ENCODE peak calls at places on chromosomes 6 and 20, in four cellular contexts. Q is foreskin fibroblast, A is brain microvascular endothelial cell, Z is ovary. N is an unnamed sample.

GRCh38 chr20:33431797-33432381 is 11.7 kb downstream of the SNTA1 start:
- DNase-seq in A (no peak), Z (peak), Q (no peak), N (peak)

GRCh38 chr6:139883776-139884175 is 509.3 kb upstream of the CITED2 start:
- DNase-seq in Q (no peak), A (no peak), Z (no peak), N (peak)

GRCh38 chr20:57713505-57713903 is 3.7 kb upstream of the PMEPA1 start:
- DNase-seq in Z (no peak), A (no peak), Q (no peak), N (peak)

GRCh38 chr6:126127662-126128061 is 141.3 kb downstream of the TRMT11 start:
- DNase-seq in Z (no peak), A (no peak), Q (no peak), N (no peak)

GRCh38 chr20:63224272-63225081 is 8.5 kb upstream of the YTHDF1 start:
- DNase-seq in A (peak), Q (no peak), Z (peak), N (peak)

GRCh38 chr6:82507112-82507511 is 143.5 kb downstream of the TPBG start:
- DNase-seq in Q (no peak), Z (no peak), A (no peak), N (no peak)

GRCh38 chr6:1901556-1901955 is 291.8 kb downstream of the FOXC1 start:
- DNase-seq in Z (no peak), Q (peak), A (peak), N (no peak)

GRCh38 chr6:133062077-133062476 is 179.1 kb upstream of the EYA4 start:
- DNase-seq in Z (peak), Q (peak), A (peak), N (peak)

GRCh38 chr6:99514089-99514488 is 1.1 kb downstream of the USP45 start:
- DNase-seq in Q (peak), Z (no peak), A (peak), N (peak)

GRCh38 chr6:52454556-52454955 is 34.4 kb downstream of the EFHC1 start:
- DNase-seq in Z (no peak), Q (peak), A (no peak), N (peak)

GRCh38 chr6:139597781-139598368 is 223.4 kb upstream of the CITED2 start:
- DNase-seq in Z (peak), A (peak), Q (peak), N (peak)

GRCh38 chr20:61166324-61166723 is 85.7 kb upstream of the CDH4 start:
- DNase-seq in Q (peak), Z (no peak), A (peak), N (no peak)

GRCh38 chr20:50520222-50520877 is 10.2 kb downstream of the PTPN1 start:
- DNase-seq in Q (no peak), A (no peak), Z (no peak), N (no peak)

GRCh38 chr6:31940256-31940664 is 5.6 kb upstream of the CFB start:
- DNase-seq in Q (peak), Z (no peak), A (peak), N (no peak)

GRCh38 chr6:87436435-87436834 is 28.7 kb downstream of the CFAP206 start:
- DNase-seq in Z (peak), Q (peak), A (peak), N (peak)

GRCh38 chr6:34514593-34515472 is 41.3 kb downstream of the SPDEF start:
- DNase-seq in Z (peak), A (peak), Q (peak), N (peak)

GRCh38 chr20:3093861-3094361 is 9.4 kb upstream of the AVP start:
- DNase-seq in Q (no peak), Z (no peak), A (no peak), N (no peak)

GRCh38 chr6:21500894-21501293 is 92.7 kb upstream of the SOX4 start:
- DNase-seq in Z (no peak), Q (no peak), A (no peak), N (no peak)

GRCh38 chr6:132128424-132128823 is 177.3 kb upstream of the CCN2 start:
- DNase-seq in Z (no peak), A (no peak), Q (no peak), N (no peak)

GRCh38 chr6:150857062-150857905 is 8.2 kb upstream of the MTHFD1L start:
- DNase-seq in A (peak), Q (peak), Z (no peak), N (peak)

GRCh38 chr6:150863213-150863928 is 2.1 kb upstream of the MTHFD1L start:
- DNase-seq in A (no peak), Z (no peak), Q (no peak), N (no peak)

DNA sequence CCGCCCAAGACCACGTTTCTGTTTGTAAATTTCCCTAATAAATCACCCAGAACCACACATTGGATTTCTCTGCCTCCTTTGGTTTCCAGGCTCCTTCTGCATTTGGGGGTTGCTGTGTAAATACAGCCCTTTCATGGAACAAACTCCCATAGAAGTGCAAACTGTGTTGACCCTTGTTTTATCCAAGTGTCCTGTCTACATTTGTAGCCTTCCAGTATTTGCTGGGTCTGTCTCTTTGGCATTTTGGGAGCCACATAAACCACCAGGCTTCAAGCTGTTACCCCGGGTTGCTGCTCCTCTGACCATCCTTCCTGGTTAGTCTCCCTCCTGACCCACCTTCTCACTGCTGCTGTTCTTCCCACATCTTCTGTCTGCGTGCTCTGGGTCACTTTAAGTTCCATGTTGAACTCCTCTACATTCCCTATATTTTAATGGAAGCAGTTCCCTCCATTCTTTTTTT is 7.6 kb upstream of the MTHFD1L start:
- DNase-seq in Q (no peak), A (no peak), Z (no peak), N (no peak)
- H3K4me3 ChIP-seq in Q (no peak), A (no peak), Z (no peak), N (no peak)

GRCh38 chr6:693737-694038 is 749 bp upstream of the EXOC2 start:
- DNase-seq in Z (no peak), A (no peak), Q (no peak), N (no peak)
- H3K4me3 ChIP-seq in Z (peak), A (peak), Q (peak), N (peak)

GRCh38 chr20:43676368-43676767 is 9.5 kb downstream of the MYBL2 start:
- DNase-seq in Q (no peak), Z (no peak), A (no peak), N (no peak)

GRCh38 chr20:43681991-43682410 is 15.1 kb downstream of the MYBL2 start:
- DNase-seq in Z (no peak), Q (no peak), A (no peak), N (no peak)

GRCh38 chr20:43682446-43682845 is 15.5 kb downstream of the MYBL2 start:
- DNase-seq in Q (no peak), Z (no peak), A (no peak), N (no peak)

GRCh38 chr20:43681468-43681942 is 14.6 kb downstream of the MYBL2 start:
- DNase-seq in Q (no peak), A (no peak), Z (no peak), N (no peak)

GRCh38 chr20:43680976-43681375 is 14.1 kb downstream of the MYBL2 start:
- DNase-seq in Z (no peak), A (no peak), Q (peak), N (no peak)
- H3K4me3 ChIP-seq in Z (no peak), A (no peak), Q (no peak), N (no peak)

GRCh38 chr20:31663838-31664695 is 26.4 kb downstream of the COX4I2 start:
- DNase-seq in Z (no peak), Q (no peak), A (no peak), N (no peak)

GRCh38 chr20:31666258-31667042 is 28.7 kb downstream of the COX4I2 start:
- DNase-seq in A (no peak), Z (no peak), Q (no peak), N (no peak)

GRCh38 chr20:31664696-31665354 is 27.1 kb downstream of the COX4I2 start:
- DNase-seq in A (no peak), Z (no peak), Q (no peak), N (no peak)

GRCh38 chr20:31667315-31668285 is 29.9 kb downstream of the COX4I2 start:
- DNase-seq in A (no peak), Z (no peak), Q (no peak), N (no peak)

GRCh38 chr20:31665753-31666152 is 28.0 kb downstream of the COX4I2 start:
- DNase-seq in Z (no peak), Q (no peak), A (no peak), N (no peak)
- H3K4me3 ChIP-seq in Z (no peak), Q (no peak), A (no peak), N (no peak)

DNA sequence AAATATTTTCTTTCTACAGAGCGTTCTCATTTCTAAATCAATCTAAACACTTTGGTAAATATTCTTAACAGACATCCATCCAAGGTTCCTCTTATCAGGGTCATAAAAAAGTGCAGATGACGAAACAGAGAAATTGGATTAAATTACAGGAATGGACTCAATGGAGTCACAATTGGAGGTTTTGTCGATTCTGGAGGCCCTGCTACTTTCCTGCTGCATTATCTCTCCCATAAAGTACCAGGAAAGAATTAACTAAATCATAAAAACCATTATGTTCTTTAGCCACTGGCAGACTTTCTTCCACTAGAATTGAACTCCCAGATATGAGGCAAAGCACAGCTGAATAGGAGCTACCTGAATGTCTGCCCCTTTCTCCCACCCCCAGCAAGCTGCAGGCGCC is 610.6 kb downstream of the HDGFL1 start:
- DNase-seq in Z (no peak), Q (no peak), A (no peak), N (no peak)
- H3K4me3 ChIP-seq in Z (no peak), Q (no peak), A (no peak), N (no peak)

GRCh38 chr6:16482702-16483314 is 244.4 kb downstream of the GMPR start:
- DNase-seq in A (no peak), Z (no peak), Q (no peak), N (no peak)
- H3K4me3 ChIP-seq in A (no peak), Z (no peak), Q (no peak), N (no peak)

N was measured in cardiac fibroblast.